ENCODE peak calls at places on chromosomes 7 and 10, in four cellular contexts. I, N, F and T are unnamed samples.

GRCh38 chr7:157580324-157580723 is 243.5 kb downstream of the DNAJB6 start:
- DNase-seq in I (no peak), N (no peak), F (no peak), T (no peak)

GRCh38 chr7:143885951-143886350 is 16.0 kb downstream of the TCAF1 start:
- DNase-seq in I (no peak), N (no peak), F (peak), T (no peak)

GRCh38 chr7:101588131-101588935 is 40.8 kb downstream of the MYL10 start:
- DNase-seq in I (no peak), N (no peak), F (peak), T (peak)

GRCh38 chr7:139915301-139915863 is 86.3 kb downstream of the TBXAS1 start:
- DNase-seq in I (no peak), N (no peak), F (no peak), T (no peak)

GRCh38 chr7:139915864-139916716 is 87.0 kb downstream of the TBXAS1 start:
- DNase-seq in I (no peak), N (peak), F (peak), T (no peak)

GRCh38 chr10:119691726-119692125 is 34.1 kb upstream of the INPP5F start:
- DNase-seq in I (no peak), N (no peak), F (peak), T (no peak)

GRCh38 chr7:34133356-34133982 is 228.1 kb downstream of the BMPER start:
- DNase-seq in I (no peak), N (peak), F (no peak), T (no peak)

GRCh38 chr10:84205049-84205852 is 10.9 kb downstream of the CDHR1 start:
- DNase-seq in I (peak), N (peak), F (peak), T (peak)

GRCh38 chr7:119925890-119926289 is 347.1 kb upstream of the KCND2 start:
- DNase-seq in I (no peak), N (no peak), F (peak), T (no peak)

GRCh38 chr7:6167587-6168154 is 104.8 kb downstream of the CYTH3 start:
- DNase-seq in I (no peak), N (peak), F (no peak), T (no peak)

GRCh38 chr7:54080971-54081370 is 461.2 kb upstream of the VSTM2A start:
- DNase-seq in I (no peak), N (peak), F (no peak), T (no peak)

GRCh38 chr10:60877777-60878120 is 66.2 kb downstream of the RHOBTB1 start:
- DNase-seq in I (no peak), N (no peak), F (no peak), T (no peak)

GRCh38 chr7:97004931-97005763 is at the start of gene DLX6:
- DNase-seq in I (peak), N (peak), F (no peak), T (peak)

GRCh38 chr10:71548494-71548846 is 151.8 kb downstream of the CDH23 start:
- DNase-seq in I (no peak), N (no peak), F (peak), T (peak)

GRCh38 chr7:1755783-1756626 is 85.9 kb downstream of the ELFN1 start:
- DNase-seq in I (no peak), N (no peak), F (no peak), T (no peak)
- TF ChIP-seq FOXM1 in I (no peak), N (no peak), F (no peak), T (no peak)

GRCh38 chr10:33311640-33312039 is 22.8 kb downstream of the NRP1 start:
- DNase-seq in I (no peak), N (no peak), F (no peak), T (no peak)
- TF ChIP-seq FOXM1 in I (no peak), N (no peak), F (no peak), T (no peak)

GRCh38 chr10:88361995-88362540 is 221.1 kb downstream of the RNLS start:
- DNase-seq in I (no peak), N (no peak), F (no peak), T (no peak)

GRCh38 chr10:88366772-88367171 is 216.3 kb downstream of the RNLS start:
- DNase-seq in I (no peak), N (no peak), F (no peak), T (no peak)

GRCh38 chr10:88361494-88361893 is 221.6 kb downstream of the RNLS start:
- DNase-seq in I (no peak), N (peak), F (no peak), T (peak)
- TF ChIP-seq FOXM1 in I (no peak), N (peak), F (no peak), T (no peak)

GRCh38 chr10:102367441-102367840 is 28.1 kb upstream of the NFKB2 start:
- DNase-seq in I (no peak), N (no peak), F (no peak), T (no peak)

GRCh38 chr10:102371295-102371694 is 24.2 kb upstream of the NFKB2 start:
- DNase-seq in I (no peak), N (no peak), F (no peak), T (no peak)

GRCh38 chr10:102368072-102368471 is 27.4 kb upstream of the NFKB2 start:
- DNase-seq in I (no peak), N (no peak), F (no peak), T (no peak)
- TF ChIP-seq FOXM1 in I (no peak), N (no peak), F (no peak), T (no peak)

GRCh38 chr7:137482466-137482865 is 138.9 kb upstream of the PTN start:
- DNase-seq in I (no peak), N (no peak), F (no peak), T (no peak)
- TF ChIP-seq FOXM1 in I (no peak), N (no peak), F (no peak), T (no peak)

GRCh38 chr7:36117201-36117840 is 35.7 kb upstream of the EEPD1 start:
- DNase-seq in I (no peak), N (no peak), F (no peak), T (no peak)

GRCh38 chr7:36114355-36114754 is 38.7 kb upstream of the EEPD1 start:
- DNase-seq in I (no peak), N (no peak), F (no peak), T (no peak)

GRCh38 chr7:36118344-36118743 is 34.7 kb upstream of the EEPD1 start:
- DNase-seq in I (peak), N (no peak), F (no peak), T (no peak)

GRCh38 chr7:36115448-36116321 is 37.4 kb upstream of the EEPD1 start:
- DNase-seq in I (peak), N (peak), F (no peak), T (no peak)

GRCh38 chr7:36116347-36117200 is 36.5 kb upstream of the EEPD1 start:
- DNase-seq in I (peak), N (no peak), F (no peak), T (no peak)
- TF ChIP-seq FOXM1 in I (no peak), N (no peak), F (no peak), T (no peak)

GRCh38 chr7:11176922-11177445 is 203.3 kb downstream of the PHF14 start:
- DNase-seq in I (no peak), N (peak), F (no peak), T (no peak)
- TF ChIP-seq FOXM1 in I (no peak), N (no peak), F (no peak), T (no peak)